ENCODE peak calls at places on chromosomes 12 and 14, in nine cellular contexts. C, J, O, U, R, P, S, Z and T are unnamed samples.

GRCh38 chr12:26621932-26622331 is 211.1 kb downstream of the ITPR2 start:
- DNase-seq in C (no peak), J (no peak), O (no peak), U (no peak), R (no peak), P (no peak), S (no peak), Z (no peak), T (no peak)

GRCh38 chr12:122064034-122064777 is 14.3 kb upstream of the MLXIP start:
- DNase-seq in C (peak), J (peak), O (peak), U (peak), R (peak), P (peak), S (peak), Z (peak), T (peak)

GRCh38 chr14:83909507-83909906 is 1620.4 kb upstream of the FLRT2 start:
- DNase-seq in C (no peak), J (no peak), O (no peak), U (no peak), R (no peak), P (no peak), S (no peak), Z (peak), T (no peak)

GRCh38 chr14:89672636-89673279 is 255.7 kb upstream of the FOXN3 start:
- DNase-seq in C (no peak), J (no peak), O (no peak), U (no peak), R (no peak), P (no peak), S (no peak), Z (no peak), T (no peak)

GRCh38 chr12:87120440-87120839 is 864.2 kb upstream of the MGAT4C start:
- DNase-seq in C (no peak), J (no peak), O (no peak), U (no peak), R (no peak), P (no peak), S (no peak), Z (peak), T (no peak)

GRCh38 chr14:54348923-54349615 is 47.7 kb upstream of the CDKN3 start:
- DNase-seq in C (peak), J (no peak), O (no peak), U (peak), R (no peak), P (no peak), S (no peak), Z (peak), T (no peak)

GRCh38 chr14:98769326-98769725 is 502.7 kb downstream of the BCL11B start:
- DNase-seq in C (no peak), J (no peak), O (no peak), U (no peak), R (no peak), P (no peak), S (no peak), Z (no peak), T (no peak)

GRCh38 chr14:34258318-34258717 is 203.7 kb downstream of the SPTSSA start:
- DNase-seq in C (peak), J (no peak), O (no peak), U (no peak), R (no peak), P (no peak), S (no peak), Z (peak), T (no peak)

GRCh38 chr12:12655061-12655460 is 40.9 kb downstream of the GPR19 start:
- DNase-seq in C (peak), J (no peak), O (no peak), U (no peak), R (no peak), P (no peak), S (no peak), Z (no peak), T (no peak)

GRCh38 chr12:82800185-82800584 is 113.5 kb downstream of the TMTC2 start:
- DNase-seq in C (no peak), J (no peak), O (no peak), U (no peak), R (no peak), P (no peak), S (no peak), Z (no peak), T (no peak)

GRCh38 chr12:109518820-109519665 is 41.6 kb downstream of the UBE3B start:
- DNase-seq in C (peak), J (peak), O (no peak), U (peak), R (peak), P (peak), S (peak), Z (peak), T (peak)

GRCh38 chr12:90958995-90959394 is 4.0 kb upstream of the CCER1 start:
- DNase-seq in C (no peak), J (no peak), O (no peak), U (no peak), R (no peak), P (no peak), S (no peak), Z (peak), T (no peak)

GRCh38 chr12:5745251-5745888 is 199.7 kb downstream of the ANO2 start:
- DNase-seq in C (peak), J (peak), O (no peak), U (no peak), R (peak), P (peak), S (peak), Z (peak), T (peak)

GRCh38 chr14:55794655-55795583 is 214.9 kb downstream of the KTN1 start:
- DNase-seq in C (no peak), J (no peak), O (no peak), U (no peak), R (no peak), P (no peak), S (no peak), Z (peak), T (no peak)

GRCh38 chr12:69894800-69895199 is 69.8 kb downstream of the MYRFL start:
- DNase-seq in C (no peak), J (no peak), O (no peak), U (no peak), R (no peak), P (no peak), S (no peak), Z (no peak), T (no peak)

GRCh38 chr12:116171549-116171948 is 105.9 kb downstream of the MED13L start:
- DNase-seq in C (peak), J (no peak), O (no peak), U (no peak), R (no peak), P (no peak), S (no peak), Z (peak), T (no peak)

GRCh38 chr14:73358187-73358586 is 100.2 kb downstream of the NUMB start:
- DNase-seq in C (no peak), J (no peak), O (no peak), U (no peak), R (no peak), P (no peak), S (no peak), Z (no peak), T (no peak)

GRCh38 chr12:123893276-123893675 is 79.4 kb downstream of the CCDC92 start:
- DNase-seq in C (no peak), J (no peak), O (peak), U (peak), R (no peak), P (no peak), S (no peak), Z (no peak), T (no peak)

GRCh38 chr14:86943391-86944365 is 1049.3 kb downstream of the GALC start:
- DNase-seq in C (no peak), J (no peak), O (no peak), U (no peak), R (no peak), P (no peak), S (no peak), Z (no peak), T (no peak)

GRCh38 chr12:113392988-113393579 is 10.6 kb downstream of the SDS start:
- DNase-seq in C (no peak), J (peak), O (no peak), U (no peak), R (no peak), P (peak), S (no peak), Z (no peak), T (peak)

GRCh38 chr14:90511252-90511651 is 114.4 kb downstream of the CALM1 start:
- DNase-seq in C (no peak), J (no peak), O (no peak), U (no peak), R (no peak), P (no peak), S (no peak), Z (no peak), T (no peak)

GRCh38 chr12:100267603-100268281 is 765 bp downstream of the SCYL2 start:
- DNase-seq in C (peak), J (peak), O (no peak), U (no peak), R (no peak), P (no peak), S (no peak), Z (peak), T (peak)

GRCh38 chr12:93592641-93593396 is 20.3 kb downstream of the SOCS2 start:
- DNase-seq in C (no peak), J (no peak), O (no peak), U (no peak), R (no peak), P (no peak), S (no peak), Z (no peak), T (no peak)

DNA sequence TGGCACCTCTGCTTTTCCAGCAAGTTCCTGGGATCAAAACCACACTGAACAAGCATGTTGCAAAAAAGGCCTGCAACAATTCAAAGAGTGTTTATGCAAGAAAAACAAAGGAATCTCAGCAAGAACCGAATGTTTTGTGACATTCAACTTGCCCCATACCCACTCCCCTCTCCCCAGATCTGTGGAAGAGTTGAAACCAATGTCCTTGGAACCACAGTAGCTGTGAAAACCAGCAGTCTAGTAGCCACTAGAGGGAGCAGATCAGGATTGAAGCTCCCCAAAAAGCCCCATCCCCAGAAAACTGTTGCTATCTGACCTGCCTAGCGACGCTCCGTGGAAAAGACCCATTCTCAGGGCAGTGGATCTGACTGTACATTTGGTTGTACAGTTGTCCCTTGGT is 27.1 kb downstream of the PRKAB1 start:
- DNase-seq in C (no peak), J (no peak), O (no peak), U (no peak), R (no peak), P (no peak), S (no peak), Z (no peak), T (no peak)
- TF ChIP-seq CTCF in C (peak), J (no peak), O (peak), U (peak), R (no peak), P (peak), S (peak), Z (peak), T (peak)

GRCh38 chr12:51901881-51902280 is 5.4 kb upstream of the ACVRL1 start:
- DNase-seq in C (no peak), J (no peak), O (no peak), U (peak), R (no peak), P (no peak), S (no peak), Z (no peak), T (no peak)
- TF ChIP-seq CTCF in C (no peak), J (no peak), O (no peak), U (no peak), R (no peak), P (no peak), S (no peak), Z (no peak), T (no peak)

GRCh38 chr14:100734031-100734990 is 7.6 kb downstream of the DLK1 start:
- DNase-seq in C (no peak), J (no peak), O (peak), U (peak), R (no peak), P (no peak), S (no peak), Z (no peak), T (no peak)
- TF ChIP-seq CTCF in C (no peak), J (no peak), O (no peak), U (no peak), R (no peak), P (no peak), S (no peak), Z (no peak), T (no peak)

GRCh38 chr14:60328588-60328987 is 79.6 kb downstream of the PPM1A start:
- DNase-seq in C (no peak), J (no peak), O (no peak), U (no peak), R (no peak), P (no peak), S (no peak), Z (no peak), T (no peak)

GRCh38 chr14:60326274-60326673 is 77.3 kb downstream of the PPM1A start:
- DNase-seq in C (no peak), J (no peak), O (no peak), U (no peak), R (no peak), P (no peak), S (no peak), Z (no peak), T (no peak)

GRCh38 chr14:60324837-60325236 is 75.8 kb downstream of the PPM1A start:
- DNase-seq in C (no peak), J (no peak), O (no peak), U (no peak), R (no peak), P (no peak), S (no peak), Z (no peak), T (no peak)

GRCh38 chr14:60331201-60332045 is 82.4 kb downstream of the PPM1A start:
- DNase-seq in C (peak), J (peak), O (no peak), U (no peak), R (peak), P (peak), S (peak), Z (peak), T (peak)

GRCh38 chr14:60327447-60328331 is 78.7 kb downstream of the PPM1A start:
- DNase-seq in C (no peak), J (peak), O (no peak), U (no peak), R (peak), P (peak), S (no peak), Z (peak), T (peak)
- TF ChIP-seq CTCF in C (no peak), J (peak), O (peak), U (no peak), R (no peak), P (peak), S (no peak), Z (peak), T (peak)

DNA sequence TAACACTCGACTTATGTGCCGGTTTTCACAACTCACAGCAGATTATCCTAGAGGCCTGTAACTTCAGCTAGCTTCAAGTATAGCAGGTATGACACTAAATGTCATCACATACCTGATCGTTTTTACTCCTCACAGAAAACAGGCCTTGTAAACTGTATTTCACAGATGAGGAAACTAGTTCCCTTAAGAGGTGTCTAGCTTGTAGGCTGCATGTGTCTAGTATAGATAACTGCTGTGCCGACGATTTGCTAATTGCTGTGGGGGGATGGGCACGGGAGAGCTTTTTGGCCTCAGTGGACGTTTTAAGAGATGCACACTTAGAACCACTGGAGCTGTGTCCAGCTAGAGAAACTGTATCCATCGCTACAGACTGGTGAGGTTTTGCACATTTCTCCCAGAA is 78.8 kb downstream of the PAPOLA start:
- DNase-seq in C (no peak), J (no peak), O (no peak), U (no peak), R (no peak), P (no peak), S (no peak), Z (no peak), T (no peak)
- TF ChIP-seq CTCF in C (no peak), J (no peak), O (no peak), U (no peak), R (no peak), P (no peak), S (no peak), Z (no peak), T (no peak)

GRCh38 chr12:45269407-45269741 is 53.5 kb downstream of the ANO6 start:
- DNase-seq in C (no peak), J (no peak), O (no peak), U (no peak), R (no peak), P (no peak), S (no peak), Z (no peak), T (no peak)
- TF ChIP-seq CTCF in C (no peak), J (no peak), O (peak), U (no peak), R (no peak), P (no peak), S (no peak), Z (no peak), T (no peak)

GRCh38 chr12:46396826-46397225 is 24.3 kb upstream of the SLC38A2 start:
- DNase-seq in C (no peak), J (no peak), O (no peak), U (no peak), R (no peak), P (no peak), S (no peak), Z (no peak), T (no peak)

GRCh38 chr12:46390304-46390703 is 17.7 kb upstream of the SLC38A2 start:
- DNase-seq in C (no peak), J (no peak), O (no peak), U (no peak), R (no peak), P (peak), S (no peak), Z (no peak), T (no peak)

GRCh38 chr12:46391630-46392029 is 19.1 kb upstream of the SLC38A2 start:
- DNase-seq in C (peak), J (no peak), O (no peak), U (no peak), R (no peak), P (no peak), S (no peak), Z (no peak), T (no peak)

GRCh38 chr12:46390881-46391280 is 18.3 kb upstream of the SLC38A2 start:
- DNase-seq in C (no peak), J (no peak), O (no peak), U (no peak), R (no peak), P (peak), S (no peak), Z (no peak), T (no peak)

GRCh38 chr12:46395308-46395707 is 22.7 kb upstream of the SLC38A2 start:
- DNase-seq in C (peak), J (no peak), O (no peak), U (no peak), R (no peak), P (no peak), S (no peak), Z (no peak), T (no peak)
- TF ChIP-seq CTCF in C (no peak), J (no peak), O (no peak), U (no peak), R (no peak), P (no peak), S (no peak), Z (no peak), T (no peak)